ENCODE peak calls at places on chromosomes 16 and 17, in four cellular contexts. M, E, U and K are unnamed samples.

GRCh38 chr17:19003966-19004600 is 481 bp downstream of the FAM83G start:
- DNase-seq in U (no peak), M (peak), E (no peak), K (no peak)

GRCh38 chr17:57215317-57215716 is 41.0 kb upstream of the MSI2 start:
- DNase-seq in U (no peak), E (peak), M (no peak), K (peak)

GRCh38 chr17:36066365-36066945 is 2.4 kb downstream of the CCL18 start:
- DNase-seq in M (peak), E (no peak), U (no peak), K (no peak)

GRCh38 chr16:3038256-3038655 is 1.5 kb upstream of the BICDL2 start:
- DNase-seq in M (peak), U (no peak), E (no peak), K (no peak)

GRCh38 chr17:77825621-77826020 is 132.9 kb upstream of the TNRC6C start:
- DNase-seq in M (no peak), E (no peak), U (no peak), K (peak)

GRCh38 chr17:67441052-67441738 is 64.1 kb downstream of the PITPNC1 start:
- DNase-seq in E (peak), M (peak), U (no peak), K (no peak)

GRCh38 chr16:89350701-89351380 is 133.3 kb downstream of the ZNF778 start:
- DNase-seq in M (no peak), E (no peak), U (no peak), K (no peak)

GRCh38 chr17:4513113-4514032 is 14.7 kb downstream of the SPNS2 start:
- DNase-seq in M (peak), E (no peak), U (no peak), K (no peak)

GRCh38 chr17:80931421-80932265 is 60.0 kb upstream of the CHMP6 start:
- DNase-seq in E (no peak), U (no peak), M (peak), K (no peak)

GRCh38 chr17:9219631-9220415 is 198.5 kb downstream of the NTN1 start:
- DNase-seq in E (no peak), U (no peak), M (no peak), K (no peak)

GRCh38 chr17:49002766-49003165 is 5.6 kb downstream of the IGF2BP1 start:
- DNase-seq in M (no peak), E (no peak), U (no peak), K (no peak)

GRCh38 chr17:28888832-28889231 is 8.7 kb downstream of the FLOT2 start:
- DNase-seq in U (no peak), E (no peak), M (no peak), K (no peak)

GRCh38 chr16:66705790-66706505 is 9.4 kb upstream of the CMTM4 start:
- DNase-seq in E (peak), M (peak), U (peak), K (peak)

GRCh38 chr16:65667013-65667578 is 545.2 kb upstream of the CDH11 start:
- DNase-seq in M (no peak), E (no peak), U (no peak), K (no peak)
- TF ChIP-seq CTCF in M (no peak), E (no peak), U (no peak), K (no peak)

GRCh38 chr17:76153640-76154039 is 12.6 kb upstream of the FOXJ1 start:
- DNase-seq in M (no peak), U (peak), E (no peak), K (peak)
- TF ChIP-seq CTCF in M (no peak), U (no peak), E (no peak), K (no peak)

GRCh38 chr17:34979153-34979552 is 1.2 kb upstream of the LIG3 start:
- DNase-seq in U (no peak), E (no peak), M (no peak), K (no peak)

GRCh38 chr17:34979650-34980352 is 511 bp upstream of the LIG3 start:
- DNase-seq in E (no peak), U (no peak), M (no peak), K (no peak)

GRCh38 chr17:34980353-34980680 is at the start of gene LIG3:
- DNase-seq in U (peak), M (peak), E (peak), K (peak)

GRCh38 chr17:34981538-34982241 is 1.4 kb downstream of the LIG3 start:
- DNase-seq in U (no peak), E (no peak), M (no peak), K (no peak)

DNA sequence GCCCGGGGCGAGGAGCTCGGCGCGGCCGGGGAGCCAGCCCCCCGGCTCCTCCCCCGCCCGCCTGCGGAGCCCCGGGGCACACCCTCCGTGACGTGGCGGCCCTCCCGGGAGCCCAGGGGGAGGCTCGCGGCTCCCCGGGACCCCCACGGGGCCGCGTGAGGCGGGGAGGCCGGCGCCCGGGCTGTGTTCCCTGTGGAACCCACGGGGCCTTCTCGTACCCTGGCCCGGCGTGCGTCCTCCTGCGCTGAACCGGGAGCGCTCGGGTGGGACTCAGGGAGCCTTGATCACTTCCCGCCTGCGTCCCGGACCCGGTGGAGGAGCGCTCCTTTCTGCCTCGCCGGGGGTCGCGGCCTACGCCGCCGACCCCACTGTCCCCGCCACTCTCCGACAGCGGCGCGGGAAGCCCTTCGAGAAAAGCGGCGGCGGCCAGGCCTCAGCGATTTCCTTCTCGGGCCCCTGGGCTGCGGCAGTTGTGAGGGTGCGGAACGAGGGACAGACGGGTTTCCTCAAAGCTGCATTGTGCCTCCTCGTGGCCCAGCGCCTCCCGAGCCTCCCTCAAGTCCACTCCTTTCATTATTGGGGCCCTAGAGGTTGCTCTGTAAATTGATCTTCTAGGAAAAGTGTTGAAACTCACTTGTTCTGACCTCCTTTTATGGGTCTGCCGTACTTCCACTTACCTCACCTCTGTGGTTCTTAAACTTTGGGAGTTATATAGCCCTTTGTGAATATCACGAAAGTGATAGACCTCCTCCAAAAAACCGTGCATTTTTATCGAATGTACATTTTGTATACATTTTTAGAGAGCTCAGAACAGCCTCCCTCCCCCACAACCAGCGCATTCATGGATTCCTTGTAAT is 597 bp downstream of the LIG3 start:
- DNase-seq in M (peak), U (peak), E (no peak), K (peak)
- TF ChIP-seq CTCF in M (peak), U (no peak), E (no peak), K (peak)

DNA sequence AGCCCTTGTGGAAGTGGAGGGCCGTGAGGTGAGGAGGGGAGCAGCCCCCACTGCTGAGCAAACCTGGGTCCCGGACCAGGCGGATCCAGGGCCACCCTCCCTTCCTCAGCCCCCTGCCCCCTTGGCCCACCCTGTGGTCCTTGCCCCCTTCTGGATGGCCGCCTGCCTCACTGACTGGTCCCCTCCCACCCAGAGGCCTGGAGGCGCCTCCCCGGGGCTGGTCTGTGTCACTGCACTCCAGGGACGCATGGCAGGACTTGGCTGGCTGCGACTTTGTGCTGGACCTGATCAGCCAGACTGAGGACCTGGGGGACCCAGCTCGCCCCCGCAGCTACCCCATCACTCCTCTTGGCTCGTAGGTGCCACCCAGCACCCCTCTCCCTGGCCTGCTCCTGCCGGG is 19.2 kb upstream of the SMIM5 start:
- DNase-seq in U (no peak), E (no peak), M (no peak), K (no peak)
- TF ChIP-seq CTCF in U (no peak), E (no peak), M (no peak), K (no peak)

GRCh38 chr16:57020651-57021050 is 31.3 kb downstream of the NLRC5 start:
- DNase-seq in U (no peak), E (no peak), M (no peak), K (no peak)

GRCh38 chr16:57021693-57022092 is 32.3 kb downstream of the NLRC5 start:
- DNase-seq in M (no peak), U (no peak), E (no peak), K (no peak)

GRCh38 chr16:57024894-57025680 is 35.7 kb downstream of the NLRC5 start:
- DNase-seq in M (no peak), E (no peak), U (no peak), K (no peak)

GRCh38 chr16:57023541-57024249 is 34.3 kb downstream of the NLRC5 start:
- DNase-seq in M (no peak), E (no peak), U (no peak), K (no peak)

DNA sequence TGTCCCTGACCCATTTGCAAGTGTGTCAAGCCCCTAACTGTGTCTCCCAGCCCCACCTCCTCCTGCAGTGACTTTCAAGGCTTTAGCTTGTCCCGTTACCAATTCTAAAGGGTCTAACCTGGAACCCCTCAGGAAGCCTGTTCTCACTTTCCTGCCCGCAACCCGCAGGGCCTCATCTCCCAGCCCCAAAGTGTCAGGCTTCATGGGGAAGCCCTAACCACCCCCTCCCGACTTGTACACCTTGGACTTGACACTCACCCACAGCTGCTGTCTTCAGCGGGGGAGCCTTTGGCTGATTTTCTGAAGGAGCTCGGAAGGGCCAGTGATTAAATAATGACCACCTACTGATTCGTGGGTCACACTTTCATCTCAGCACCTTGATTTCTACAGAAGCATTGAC is 33.1 kb downstream of the NLRC5 start:
- DNase-seq in E (no peak), M (no peak), U (no peak), K (no peak)
- TF ChIP-seq CTCF in E (no peak), M (no peak), U (no peak), K (no peak)

GRCh38 chr16:81537721-81538561 is 93.3 kb downstream of the CMIP start:
- DNase-seq in U (no peak), M (no peak), E (no peak), K (no peak)
- TF ChIP-seq CTCF in U (no peak), M (no peak), E (no peak), K (no peak)

DNA sequence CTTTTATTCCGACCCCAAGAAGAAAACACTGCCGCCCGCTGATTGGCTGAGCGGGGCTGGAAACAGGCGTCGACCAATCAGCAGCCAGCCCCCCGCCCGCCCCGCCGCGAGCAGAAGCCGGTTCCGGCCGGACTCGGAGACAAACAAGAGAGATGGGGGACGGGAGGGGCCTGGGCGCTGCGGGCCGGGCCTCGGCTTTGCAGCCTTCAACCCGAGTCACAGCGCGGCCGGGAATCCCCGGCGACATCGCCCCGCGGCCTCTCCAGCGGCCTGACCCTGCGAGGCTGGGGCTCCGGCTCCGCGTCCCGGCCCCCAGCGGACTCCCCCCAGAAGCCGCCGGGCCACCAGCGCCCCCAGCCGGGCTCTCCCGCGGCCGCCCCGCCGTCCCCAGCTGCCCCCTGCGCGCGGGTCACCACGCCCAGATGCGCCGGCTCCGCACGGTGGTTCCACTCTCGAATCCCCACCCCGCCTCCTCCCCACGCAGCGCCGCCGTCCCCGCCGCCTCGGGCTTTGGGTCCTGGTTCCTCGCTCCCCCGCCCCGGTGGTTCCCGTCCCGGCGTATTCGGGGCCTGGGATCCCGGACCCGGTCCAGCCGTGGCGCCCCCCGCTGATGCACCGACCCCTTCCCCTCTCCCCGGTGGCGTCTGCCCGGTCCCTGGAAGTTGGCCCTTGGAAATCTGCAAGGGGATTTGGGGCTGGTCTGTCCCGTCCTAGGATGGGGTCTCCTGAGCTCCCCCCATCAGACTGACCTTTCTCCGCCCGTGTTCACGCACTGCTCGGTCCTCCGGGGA is 417 bp upstream of the SLC43A2 start:
- DNase-seq in U (peak), E (peak), M (peak), K (peak)
- TF ChIP-seq CTCF in U (peak), E (peak), M (peak), K (peak)